ENCODE peak calls at places on chromosomes 7 and 10, in five cellular contexts. R, N, X, D and Q are unnamed samples.

GRCh38 chr7:134669845-134670373 is 23.3 kb downstream of the BPGM start:
- DNase-seq in N (peak; percentile 58), X (peak; percentile 98), D (peak; percentile 36), R (no peak), Q (no peak)

GRCh38 chr7:9575716-9576115 is 1142.3 kb downstream of the NXPH1 start:
- DNase-seq in D (no peak), X (no peak), R (no peak), N (no peak), Q (no peak)

GRCh38 chr10:14173706-14174594 is 156.8 kb downstream of the FRMD4A start:
- DNase-seq in N (no peak), D (no peak), X (peak; percentile 10), R (no peak), Q (no peak)

GRCh38 chr7:79290841-79291497 is 162.5 kb downstream of the MAGI2 start:
- DNase-seq in N (no peak), X (peak; percentile 79), R (no peak), D (no peak), Q (no peak)

GRCh38 chr10:92575961-92576360 is 2.1 kb upstream of the IDE start:
- DNase-seq in N (no peak), R (no peak), D (no peak), X (peak; percentile 67), Q (no peak)

GRCh38 chr7:122750389-122750788 is 47.7 kb upstream of the RNF148 start:
- DNase-seq in D (no peak), X (no peak), R (no peak), N (no peak), Q (no peak)

GRCh38 chr10:6498771-6499170 is 81.3 kb downstream of the PRKCQ start:
- DNase-seq in D (no peak), N (no peak), X (no peak), R (no peak), Q (no peak)

GRCh38 chr10:71860243-71861029 is 9.4 kb upstream of the PSAP start:
- DNase-seq in R (peak; percentile 91), X (peak; percentile 100), D (peak; percentile 77), N (peak; percentile 67), Q (peak; percentile 99)

GRCh38 chr10:94357193-94357592 is 5.5 kb downstream of the NOC3L start:
- DNase-seq in N (no peak), X (no peak), D (no peak), R (no peak), Q (no peak)

GRCh38 chr10:79982486-79982800 is 33.5 kb upstream of the SFTPD start:
- DNase-seq in D (no peak), N (no peak), R (no peak), X (peak; percentile 1), Q (no peak)

GRCh38 chr10:10785627-10786333 is 231.9 kb upstream of the CELF2 start:
- DNase-seq in X (peak; percentile 82), N (no peak), D (no peak), R (no peak), Q (no peak)

GRCh38 chr7:26880852-26881251 is 16.5 kb upstream of the SKAP2 start:
- DNase-seq in R (no peak), D (no peak), N (no peak), X (no peak), Q (no peak)

GRCh38 chr7:143884978-143885559 is 16.9 kb downstream of the TCAF1 start:
- DNase-seq in R (peak; percentile 75), X (peak; percentile 50), N (peak; percentile 18), D (no peak), Q (no peak)

GRCh38 chr10:14601872-14602725 is 172.6 kb downstream of the FAM107B start:
- DNase-seq in X (peak; percentile 70), R (peak; percentile 87), D (no peak), N (peak; percentile 89), Q (no peak)

GRCh38 chr7:574661-575395 is 55.2 kb upstream of the PDGFA start:
- DNase-seq in X (no peak), D (no peak), R (no peak), N (no peak), Q (no peak)

GRCh38 chr7:116932566-116932965 is 20.7 kb upstream of the ST7 start:
- DNase-seq in R (no peak), X (no peak), D (no peak), N (no peak), Q (no peak)

GRCh38 chr10:59176241-59177030 is at the start of gene PHYHIPL:
- DNase-seq in N (peak; percentile 64), R (peak; percentile 59), X (no peak), D (peak; percentile 65), Q (no peak)

GRCh38 chr7:107659666-107660065 is 962 bp upstream of the SLC26A4 start:
- DNase-seq in N (peak; percentile 32), X (peak; percentile 95), D (no peak), R (no peak), Q (no peak)

GRCh38 chr7:74051629-74052410 is 23.8 kb downstream of the ELN start:
- DNase-seq in R (peak; percentile 63), D (peak; percentile 66), X (peak; percentile 34), N (peak; percentile 51), Q (no peak)

GRCh38 chr10:33421789-33422188 is 87.3 kb upstream of the NRP1 start:
- DNase-seq in D (peak; percentile 19), R (no peak), X (peak; percentile 92), N (no peak), Q (peak; percentile 22)

GRCh38 chr10:98404571-98405396 is 10.2 kb downstream of the PYROXD2 start:
- DNase-seq in X (peak; percentile 78), N (peak; percentile 76), R (no peak), D (no peak), Q (no peak)

GRCh38 chr7:98215561-98216495 is 4.6 kb downstream of the BHLHA15 start:
- DNase-seq in X (no peak), R (peak; percentile 76), D (peak; percentile 93), N (no peak), Q (no peak)

GRCh38 chr10:36129051-36129450 is 487.0 kb upstream of the FZD8 start:
- DNase-seq in R (no peak), X (no peak), D (no peak), N (peak; percentile 31), Q (no peak)

GRCh38 chr10:36126076-36126475 is 484.0 kb upstream of the FZD8 start:
- DNase-seq in D (no peak), R (no peak), X (no peak), N (no peak), Q (no peak)
- H3K4me3 ChIP-seq in D (no peak overlapping the region), R (no peak overlapping the region), X (no peak overlapping the region), N (no peak overlapping the region), Q (no peak overlapping the region)

GRCh38 chr10:20355915-20356314 is 539.7 kb downstream of the PLXDC2 start:
- DNase-seq in D (no peak), R (no peak), N (no peak), X (no peak), Q (no peak)
- H3K4me3 ChIP-seq in D (no peak overlapping the region), R (no peak overlapping the region), N (no peak overlapping the region), X (no peak overlapping the region), Q (no peak overlapping the region)

DNA sequence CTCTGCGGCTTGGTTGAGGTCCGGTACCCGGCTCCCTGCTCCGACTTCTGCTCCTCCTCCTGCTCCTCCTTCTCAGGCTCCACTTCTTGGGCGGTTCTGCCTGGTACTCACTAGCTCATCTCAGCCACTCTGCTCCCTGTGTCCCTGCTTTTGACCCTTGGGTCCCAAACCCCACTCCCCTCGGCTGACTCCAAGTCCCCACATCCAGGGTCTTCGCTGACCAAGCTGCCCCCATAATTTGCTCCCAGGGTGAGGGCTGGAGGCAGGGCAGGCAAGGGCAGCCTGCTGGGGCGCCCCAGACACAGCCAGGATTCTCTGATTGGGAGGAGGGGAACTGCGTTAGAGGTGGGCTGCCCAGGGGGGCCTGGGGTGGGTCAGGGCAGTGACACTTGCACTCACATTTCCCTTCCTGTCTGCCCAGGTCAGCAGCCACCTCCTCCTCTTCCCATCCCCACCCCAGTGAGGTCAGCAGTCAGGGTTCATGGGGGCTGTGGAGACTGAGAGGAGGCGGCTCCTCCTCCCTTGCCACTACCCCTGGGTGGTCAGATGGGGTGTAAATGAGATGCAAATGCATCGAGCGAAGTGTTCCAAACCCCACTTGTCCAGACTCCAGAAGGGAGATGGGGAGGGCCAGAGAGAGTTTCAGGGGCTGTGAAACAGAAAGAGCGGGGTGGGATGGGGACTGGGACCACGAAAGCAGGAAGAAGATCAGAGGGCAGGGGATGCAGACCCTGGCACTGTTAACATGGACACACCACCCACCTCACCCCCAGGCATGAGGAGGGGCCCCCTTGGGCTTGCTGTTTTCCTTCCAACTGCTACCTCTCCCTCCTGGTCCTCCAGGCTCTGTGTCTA is 2.1 kb downstream of the SMARCD3 start:
- DNase-seq in N (no peak), R (no peak), D (no peak), X (no peak), Q (no peak)
- H3K4me3 ChIP-seq in N (no peak overlapping the region), R (no peak overlapping the region), D (no peak overlapping the region), X (peak overlapping the region; percentile 3), Q (peak overlapping the region; percentile 18)

GRCh38 chr7:149869867-149870266 is 3.9 kb upstream of the ATP6V0E2 start:
- DNase-seq in D (no peak), X (no peak), N (no peak), R (no peak), Q (no peak)
- H3K4me3 ChIP-seq in D (no peak overlapping the region), X (no peak overlapping the region), N (no peak overlapping the region), R (no peak overlapping the region), Q (no peak overlapping the region)

GRCh38 chr7:158549176-158549833 is 38.3 kb downstream of the PTPRN2 start:
- DNase-seq in X (peak; percentile 33), D (no peak), R (peak; percentile 75), N (no peak), Q (no peak)
- H3K4me3 ChIP-seq in X (no peak overlapping the region), D (no peak overlapping the region), R (no peak overlapping the region), N (no peak overlapping the region), Q (peak overlapping the region; percentile 34)

DNA sequence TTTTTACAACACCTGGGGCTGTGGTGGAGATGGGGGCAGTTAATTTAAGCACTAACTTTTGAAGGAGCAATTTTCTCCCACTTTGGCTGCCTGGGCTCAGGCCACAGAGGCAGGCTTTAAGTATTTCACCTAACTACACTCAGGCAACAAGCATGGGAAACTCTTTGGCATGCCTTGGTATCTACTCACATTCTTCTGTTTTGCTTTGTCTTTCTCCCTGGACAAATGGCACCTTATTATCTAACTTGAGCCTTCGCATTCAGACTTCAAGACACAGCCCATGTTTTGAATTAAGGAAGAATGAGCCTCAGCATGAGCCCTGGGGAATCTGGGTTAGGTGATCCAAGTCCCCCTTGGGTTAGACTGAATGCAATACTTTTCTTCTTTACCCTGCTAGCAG is 31.8 kb upstream of the BMPER start:
- DNase-seq in N (no peak), D (no peak), X (peak; percentile 50), R (no peak), Q (no peak)
- H3K4me3 ChIP-seq in N (no peak overlapping the region), D (no peak overlapping the region), X (no peak overlapping the region), R (no peak overlapping the region), Q (no peak overlapping the region)

GRCh38 chr7:150732786-150733733 is 4.2 kb upstream of the GIMAP5 start:
- DNase-seq in D (no peak), N (no peak), X (no peak), R (no peak), Q (no peak)
- H3K4me3 ChIP-seq in D (no peak overlapping the region), N (no peak overlapping the region), X (no peak overlapping the region), R (no peak overlapping the region), Q (no peak overlapping the region)

GRCh38 chr7:155460926-155461613 is 3.1 kb downstream of the EN2 start:
- DNase-seq in D (no peak), R (peak; percentile 30), X (no peak), N (no peak), Q (no peak)
- H3K4me3 ChIP-seq in D (no peak overlapping the region), R (no peak overlapping the region), X (no peak overlapping the region), N (no peak overlapping the region), Q (no peak overlapping the region)

GRCh38 chr7:110130669-110131068 is 960.3 kb upstream of the LRRN3 start:
- DNase-seq in R (no peak), D (no peak), N (no peak), X (peak; percentile 3), Q (no peak)
- H3K4me3 ChIP-seq in R (no peak overlapping the region), D (no peak overlapping the region), N (no peak overlapping the region), X (no peak overlapping the region), Q (no peak overlapping the region)